ENCODE peak calls at places on chromosomes 16 and 17, in nine cellular contexts. K, I, C, W, D, G, O, R and Y are unnamed samples. For H3K4me1, the result is how much of the 10 kb centered on the place peaks cover.

GRCh38 chr17:82065193-82065637 is 389 bp downstream of the DUS1L start:
- DNase-seq in R (no peak), W (no peak), G (no peak), I (no peak), D (no peak), K (peak), O (no peak), C (no peak), Y (peak)

GRCh38 chr17:44794699-44795413 is 35.2 kb downstream of the GJC1 start:
- DNase-seq in R (peak), I (peak), D (no peak), C (no peak), W (no peak), O (no peak), K (peak), G (no peak), Y (peak)

GRCh38 chr17:17855976-17856375 is 19.2 kb upstream of the SREBF1 start:
- DNase-seq in O (no peak), W (no peak), D (no peak), R (no peak), I (no peak), K (no peak), C (no peak), G (no peak), Y (peak)

GRCh38 chr16:69796285-69797118 is 34.4 kb downstream of the WWP2 start:
- DNase-seq in G (no peak), R (peak), K (peak), D (no peak), W (peak), O (no peak), I (peak), C (peak), Y (no peak)

GRCh38 chr17:80203448-80204092 is 16.6 kb downstream of the SGSH start:
- DNase-seq in W (no peak), R (no peak), D (no peak), G (no peak), K (no peak), I (no peak), C (no peak), O (no peak), Y (no peak)

GRCh38 chr17:75996665-75997590 is 3.7 kb upstream of the CDK3 start:
- DNase-seq in R (no peak), W (no peak), C (no peak), D (no peak), O (peak), I (peak), K (peak), G (peak), Y (no peak)

GRCh38 chr17:7132511-7133094 is 18.0 kb upstream of the ASGR2 start:
- DNase-seq in G (peak), O (peak), W (peak), K (no peak), I (no peak), R (no peak), D (no peak), C (no peak), Y (no peak)

GRCh38 chr17:82047914-82048570 is 3.6 kb downstream of the RFNG start:
- DNase-seq in O (no peak), K (no peak), W (no peak), R (no peak), I (no peak), G (no peak), D (no peak), C (no peak), Y (peak)

GRCh38 chr17:74345433-74346241 is 16.0 kb downstream of the BTBD17 start:
- DNase-seq in C (no peak), I (peak), G (no peak), O (no peak), K (no peak), W (no peak), R (no peak), D (no peak), Y (no peak)

GRCh38 chr17:81821603-81822311 is 11.3 kb downstream of the MCRIP1 start:
- DNase-seq in G (no peak), K (peak), I (peak), O (peak), D (no peak), R (peak), C (peak), W (no peak), Y (peak)

GRCh38 chr16:77556203-77556602 is 121.4 kb upstream of the ADAMTS18 start:
- DNase-seq in O (no peak), W (peak), K (no peak), G (no peak), C (no peak), R (no peak), I (no peak), D (no peak), Y (no peak)

GRCh38 chr17:49216953-49217650 is 6.6 kb downstream of the ABI3 start:
- DNase-seq in K (no peak), I (no peak), R (no peak), W (no peak), D (no peak), G (no peak), C (peak), O (no peak), Y (peak)

GRCh38 chr17:49217651-49218413 is 7.3 kb downstream of the ABI3 start:
- DNase-seq in K (no peak), I (no peak), W (no peak), O (no peak), R (no peak), C (peak), D (no peak), G (peak), Y (peak)

GRCh38 chr17:49219987-49220386 is 9.5 kb downstream of the ABI3 start:
- DNase-seq in G (no peak), R (no peak), O (no peak), D (no peak), I (no peak), K (no peak), C (no peak), W (no peak), Y (no peak)

GRCh38 chr17:49216482-49216881 is 6.0 kb downstream of the ABI3 start:
- DNase-seq in C (no peak), W (no peak), R (no peak), O (no peak), D (no peak), G (no peak), I (no peak), K (no peak), Y (no peak)

DNA sequence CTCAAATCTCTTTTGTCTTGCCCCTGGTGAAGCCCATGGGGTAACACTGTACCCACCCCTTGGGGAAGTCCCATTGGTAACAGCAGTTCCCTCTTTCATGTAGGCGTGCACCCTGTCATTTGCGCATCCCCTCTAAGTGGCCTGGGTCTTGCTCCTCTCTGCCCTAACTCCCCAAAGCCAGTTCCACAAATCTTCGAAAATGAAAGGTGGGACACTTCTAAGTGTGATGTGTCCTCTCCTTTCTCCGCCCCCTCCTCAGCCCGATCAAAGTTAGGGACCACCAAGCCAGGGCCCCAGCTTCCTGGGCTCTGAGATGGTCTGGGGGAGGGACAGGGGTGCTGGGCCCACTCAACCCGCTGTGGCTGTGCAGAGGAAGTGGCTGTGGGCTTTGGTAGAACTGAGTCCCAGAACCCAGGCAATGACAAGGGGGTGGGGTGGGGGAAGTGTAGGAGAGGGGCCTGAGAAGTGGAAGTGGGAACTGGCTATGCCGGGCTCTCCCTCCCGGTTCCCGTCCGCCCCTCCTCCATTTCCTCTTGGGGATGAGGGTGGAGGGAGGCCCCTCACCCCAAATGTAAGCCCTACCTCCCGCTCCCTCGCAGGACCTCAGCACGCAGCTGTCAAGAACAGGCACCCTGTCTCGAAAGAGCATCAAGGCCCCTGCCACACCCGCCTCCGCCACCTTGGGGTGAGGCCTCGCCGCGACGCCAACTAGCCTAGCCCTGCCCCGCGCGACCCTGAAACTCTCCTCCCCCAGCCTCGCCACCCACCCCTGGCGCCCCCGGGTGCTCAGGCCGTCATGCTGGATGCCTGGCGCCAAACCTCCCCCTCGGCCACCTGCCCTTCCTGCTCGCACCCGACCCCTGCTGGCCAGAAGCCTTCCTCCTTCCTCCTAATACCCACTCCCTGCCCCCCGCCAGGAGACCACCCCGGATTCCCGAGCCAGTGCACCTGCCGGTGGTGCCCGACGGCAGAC is 8.7 kb downstream of the ABI3 start:
- DNase-seq in K (no peak), I (no peak), W (no peak), R (no peak), D (no peak), C (no peak), O (no peak), G (peak), Y (peak)
- H3K4me1 ChIP-seq in K (under half), I (under half), W (under half), R (under half), D (under half), C (under half), O (under half), G (half or more), Y (under half)

GRCh38 chr17:57708401-57708800 is 36.7 kb downstream of the CCDC182 start:
- DNase-seq in G (no peak), R (no peak), K (no peak), I (no peak), D (no peak), C (no peak), O (no peak), W (no peak), Y (no peak)
- H3K27ac ChIP-seq in G (no peak), R (no peak), K (no peak), I (no peak), D (no peak), C (no peak), O (no peak), W (no peak), Y (no peak)

DNA sequence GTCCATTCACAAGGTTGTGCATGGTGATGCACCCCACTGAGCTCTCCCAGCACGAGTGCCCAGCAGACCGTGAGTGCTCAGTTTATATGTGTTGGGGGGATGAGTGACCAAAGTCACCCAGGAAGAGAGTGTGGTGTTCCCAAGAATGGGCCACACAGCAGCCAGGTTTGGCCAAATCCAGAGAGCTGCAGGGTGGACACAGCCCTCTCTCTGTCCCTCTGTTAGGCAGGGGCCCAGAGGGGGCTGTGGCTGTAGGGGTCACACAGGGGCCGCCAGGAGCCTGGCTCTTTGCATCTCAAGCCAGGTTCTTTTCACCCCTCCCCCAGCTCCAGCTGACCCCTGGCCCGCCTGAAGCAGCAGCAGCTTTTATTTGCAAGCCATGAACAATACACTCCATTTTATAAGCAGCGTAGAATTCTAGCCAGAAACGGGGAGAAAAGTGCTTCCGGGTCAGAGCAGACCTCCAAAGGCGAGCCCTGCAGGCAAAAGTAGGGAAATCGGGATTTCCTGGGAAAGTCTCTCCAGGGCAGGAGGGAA is 13.3 kb downstream of the COTL1 start:
- DNase-seq in I (no peak), K (no peak), O (no peak), R (no peak), G (no peak), D (no peak), W (no peak), C (no peak), Y (no peak)
- H3K4me1 ChIP-seq in I (under half), K (under half), O (under half), R (half or more), G (half or more), D (under half), W (under half), C (half or more), Y (under half)

GRCh38 chr16:54236761-54237160 is 49.8 kb downstream of the IRX3 start:
- DNase-seq in G (no peak), K (peak), O (no peak), R (no peak), W (no peak), C (no peak), D (no peak), I (peak), Y (no peak)

GRCh38 chr16:54242199-54242598 is 44.4 kb downstream of the IRX3 start:
- DNase-seq in I (no peak), C (no peak), D (peak), R (peak), K (no peak), O (no peak), W (peak), G (no peak), Y (no peak)

GRCh38 chr16:54241525-54241924 is 45.1 kb downstream of the IRX3 start:
- DNase-seq in C (no peak), R (no peak), D (peak), W (no peak), I (peak), O (no peak), K (no peak), G (no peak), Y (no peak)

GRCh38 chr16:54240180-54241125 is 46.1 kb downstream of the IRX3 start:
- DNase-seq in G (no peak), D (peak), K (no peak), I (no peak), O (no peak), W (no peak), R (no peak), C (no peak), Y (no peak)

DNA sequence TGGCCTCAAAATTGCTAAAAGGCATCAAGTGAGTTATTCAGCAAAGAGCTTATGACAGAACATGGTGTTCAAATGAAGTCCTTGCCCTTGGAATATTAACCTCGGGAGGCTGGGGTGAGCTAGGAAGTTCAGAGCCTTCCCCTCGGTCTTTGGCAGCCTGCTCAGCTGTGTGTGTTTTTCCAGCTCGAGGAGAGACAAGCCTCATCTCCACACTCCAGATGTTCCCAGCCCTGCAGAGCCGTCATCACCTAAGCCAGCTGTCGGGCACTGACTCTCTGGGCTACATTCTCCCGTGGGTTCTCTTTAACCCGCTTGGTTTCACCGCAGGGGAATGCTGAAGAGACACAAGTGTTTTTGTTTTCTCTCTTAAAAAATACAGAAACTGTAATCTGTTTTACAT is 47.1 kb downstream of the IRX3 start:
- DNase-seq in R (no peak), G (no peak), K (no peak), I (no peak), D (peak), W (no peak), O (no peak), C (peak), Y (peak)
- H3K27ac ChIP-seq in R (no peak), G (no peak), K (no peak), I (no peak), D (no peak), W (no peak), O (no peak), C (no peak), Y (no peak)

DNA sequence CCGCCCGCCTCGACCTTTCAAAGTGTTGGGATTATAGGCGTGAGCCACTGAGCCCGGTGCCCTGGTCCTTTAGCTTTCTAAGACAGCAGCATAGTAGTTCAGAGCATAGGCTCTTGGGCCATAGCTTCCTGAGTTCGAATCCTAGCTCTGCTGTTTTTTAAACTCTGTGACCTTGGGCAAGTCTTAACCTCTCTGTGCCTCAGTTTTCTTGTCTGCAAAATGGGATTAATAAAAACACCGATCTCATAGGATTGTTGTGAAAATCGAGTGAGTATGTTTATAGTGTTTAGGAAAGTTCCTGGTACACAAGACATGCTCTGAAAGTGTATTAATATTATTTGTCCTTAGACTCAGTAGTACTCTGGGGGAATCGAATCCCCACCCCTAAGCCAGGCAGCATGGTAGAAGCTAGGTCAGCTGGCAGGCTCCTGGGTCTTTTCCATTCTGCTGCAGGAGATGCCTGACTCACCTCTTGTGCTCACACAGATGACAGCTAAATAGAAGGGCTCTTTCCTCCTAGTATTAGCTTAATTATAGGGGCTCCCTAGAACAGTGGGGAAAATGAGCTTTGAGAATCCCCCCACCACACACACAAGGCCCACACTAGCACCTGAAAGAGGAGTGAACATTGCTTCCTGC is 44.1 kb downstream of the PRKCB start:
- DNase-seq in W (no peak), R (no peak), G (no peak), I (no peak), O (no peak), K (no peak), D (no peak), C (no peak), Y (no peak)
- H3K4me1 ChIP-seq in W (under half), R (under half), G (half or more), I (under half), O (under half), K (under half), D (under half), C (under half), Y (under half)

GRCh38 chr17:50171371-50172071 is 5.7 kb downstream of the SGCA start:
- DNase-seq in W (no peak), C (no peak), G (no peak), K (no peak), I (no peak), O (no peak), D (no peak), R (no peak), Y (peak)

GRCh38 chr17:50169121-50169764 is 3.4 kb downstream of the SGCA start:
- DNase-seq in R (peak), D (no peak), O (no peak), W (peak), G (peak), K (peak), C (no peak), I (peak), Y (peak)

GRCh38 chr17:50170662-50171370 is 5.0 kb downstream of the SGCA start:
- DNase-seq in W (no peak), K (no peak), C (no peak), I (peak), G (peak), R (no peak), D (no peak), O (no peak), Y (peak)

GRCh38 chr17:50168319-50168718 is 2.5 kb downstream of the SGCA start:
- DNase-seq in W (no peak), I (no peak), C (no peak), G (no peak), O (no peak), R (no peak), D (no peak), K (no peak), Y (peak)

GRCh38 chr17:50169881-50170459 is 4.2 kb downstream of the SGCA start:
- DNase-seq in D (no peak), O (no peak), C (no peak), W (no peak), K (no peak), R (no peak), I (no peak), G (no peak), Y (peak)
- H3K27ac ChIP-seq in D (no peak), O (no peak), C (no peak), W (no peak), K (no peak), R (peak), I (no peak), G (no peak), Y (no peak)